ENCODE peak calls at places on chromosome 17, in ten cellular contexts. Q is CD4-positive, alpha-beta T cell; C is left ventricle myocardium inferior; X is CD8-positive, alpha-beta T cell; G is brain microvascular endothelial cell; D is transverse colon; T is kidney epithelial cell; J is H1; W is psoas muscle; E is tibial nerve. L is an unnamed sample.

GRCh38 chr17:38563362-38564253 is 42.1 kb downstream of the SRCIN1 start:
- DNase-seq in C (no peak), D (no peak), W (no peak), G (no peak), E (no peak), Q (no peak), X (no peak), T (no peak), J (peak; percentile 83), L (no peak)

GRCh38 chr17:42819939-42820535 is 4.0 kb downstream of the BECN1 start:
- DNase-seq in Q (peak; percentile 39), X (peak; percentile 28), J (peak; percentile 77), W (peak; percentile 66), G (peak; percentile 61), D (peak; percentile 66), E (no peak), C (peak; percentile 40), T (no peak), L (no peak)

GRCh38 chr17:6755731-6756184 is at the start of gene XAF1:
- DNase-seq in Q (peak; percentile 31), C (peak; percentile 26), T (no peak), W (no peak), J (no peak), G (no peak), D (peak; percentile 52), E (peak; percentile 34), X (peak; percentile 41), L (peak; percentile 14)

GRCh38 chr17:47250855-47251254 is 2.8 kb upstream of the ITGB3 start:
- DNase-seq in W (no peak), D (no peak), E (no peak), Q (no peak), J (no peak), C (no peak), G (no peak), X (no peak), T (no peak), L (no peak)

GRCh38 chr17:42275527-42276358 is 448 bp downstream of the STAT5B start:
- DNase-seq in C (no peak), D (peak; percentile 19), X (peak; percentile 16), G (peak; percentile 32), T (no peak), W (no peak), E (peak; percentile 42), Q (peak; percentile 37), J (peak; percentile 63), L (no peak)

GRCh38 chr17:36934759-36935630 is 2.3 kb upstream of the LHX1 start:
- DNase-seq in X (no peak), T (no peak), E (no peak), D (no peak), J (peak; percentile 85), Q (peak; percentile 25), G (no peak), C (no peak), W (no peak), L (no peak)

GRCh38 chr17:16442594-16443389 is 27.4 kb downstream of the TRPV2 start:
- DNase-seq in T (no peak), E (no peak), D (no peak), C (no peak), Q (no peak), W (no peak), X (no peak), G (no peak), J (no peak), L (no peak)

GRCh38 chr17:1186214-1186820 is 6.5 kb upstream of the ABR start:
- DNase-seq in C (no peak), X (no peak), D (no peak), W (no peak), J (no peak), G (peak; percentile 66), Q (no peak), E (no peak), T (no peak), L (no peak)

GRCh38 chr17:35023538-35023937 is 40.0 kb downstream of the RFFL start:
- DNase-seq in W (no peak), C (no peak), T (no peak), G (no peak), Q (no peak), X (no peak), E (no peak), D (no peak), J (no peak), L (no peak)

GRCh38 chr17:47276868-47277267 is 23.2 kb downstream of the ITGB3 start:
- DNase-seq in J (no peak), E (peak; percentile 69), X (no peak), G (peak; percentile 50), T (no peak), D (peak; percentile 58), C (peak; percentile 73), Q (no peak), W (peak; percentile 63), L (peak; percentile 70)

GRCh38 chr17:80485846-80486245 is 9.4 kb upstream of the NPTX1 start:
- DNase-seq in D (no peak), C (no peak), Q (no peak), G (no peak), E (no peak), W (no peak), T (no peak), X (no peak), J (no peak), L (no peak)
- H3K27me3 ChIP-seq in D (peaks cover 63% of the 10 kb centered on the region), C (peaks cover 79% of the 10 kb centered on the region), Q (peaks cover 36% of the 10 kb centered on the region), G (peaks cover 2% of the 10 kb centered on the region), E (peaks cover 66% of the 10 kb centered on the region), W (peaks cover 13% of the 10 kb centered on the region), T (peaks cover 40% of the 10 kb centered on the region), X (peaks cover 2% of the 10 kb centered on the region), J (peaks cover 4% of the 10 kb centered on the region), L (peaks cover 16% of the 10 kb centered on the region)

GRCh38 chr17:70217571-70217970 is 48.2 kb downstream of the KCNJ2 start:
- DNase-seq in W (no peak), Q (no peak), X (no peak), C (no peak), T (no peak), G (no peak), E (no peak), J (no peak), D (no peak), L (no peak)
- H3K27me3 ChIP-seq in W (no peaks in the 10 kb centered on the region), Q (no peaks in the 10 kb centered on the region), X (no peaks in the 10 kb centered on the region), C (no peaks in the 10 kb centered on the region), T (no peaks in the 10 kb centered on the region), G (no peaks in the 10 kb centered on the region), E (no peaks in the 10 kb centered on the region), J (no peaks in the 10 kb centered on the region), D (no peaks in the 10 kb centered on the region), L (no peaks in the 10 kb centered on the region)

GRCh38 chr17:81529437-81529803 is 1.2 kb downstream of the FSCN2 start:
- DNase-seq in X (no peak), G (no peak), T (no peak), Q (no peak), W (no peak), E (no peak), C (no peak), D (no peak), J (no peak), L (no peak)

GRCh38 chr17:81526662-81527571 is 1.3 kb upstream of the FSCN2 start:
- DNase-seq in W (no peak), E (no peak), X (no peak), C (no peak), G (no peak), D (no peak), Q (no peak), T (no peak), J (no peak), L (no peak)

GRCh38 chr17:81527591-81528383 is at the start of gene FSCN2:
- DNase-seq in E (no peak), J (no peak), Q (no peak), D (no peak), G (no peak), T (no peak), W (no peak), C (no peak), X (no peak), L (no peak)

GRCh38 chr17:81528651-81529436 is 667 bp downstream of the FSCN2 start:
- DNase-seq in E (no peak), X (no peak), J (no peak), T (no peak), C (no peak), D (no peak), Q (no peak), G (no peak), W (no peak), L (no peak)

DNA sequence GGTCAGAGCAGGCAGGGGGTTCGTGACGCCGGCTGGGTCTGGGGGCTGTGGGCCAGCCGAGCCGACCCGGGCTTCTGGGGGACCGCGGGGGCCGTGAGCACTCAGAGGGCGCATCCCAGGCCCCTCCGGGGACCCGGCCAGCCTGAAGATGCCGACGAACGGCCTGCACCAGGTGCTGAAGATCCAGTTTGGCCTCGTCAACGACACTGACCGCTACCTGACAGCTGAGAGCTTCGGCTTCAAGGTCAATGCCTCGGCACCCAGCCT is 140 bp downstream of the FSCN2 start:
- DNase-seq in E (no peak), Q (no peak), W (no peak), G (no peak), C (no peak), J (no peak), X (no peak), T (no peak), D (no peak), L (no peak)
- H3K27me3 ChIP-seq in E (peaks cover 58% of the 10 kb centered on the region), Q (peaks cover 27% of the 10 kb centered on the region), W (peaks cover 6% of the 10 kb centered on the region), G (peaks cover 4% of the 10 kb centered on the region), C (peaks cover 79% of the 10 kb centered on the region), J (no peaks in the 10 kb centered on the region), X (no peaks in the 10 kb centered on the region), T (peaks cover 42% of the 10 kb centered on the region), D (peaks cover 70% of the 10 kb centered on the region), L (no peaks in the 10 kb centered on the region)

DNA sequence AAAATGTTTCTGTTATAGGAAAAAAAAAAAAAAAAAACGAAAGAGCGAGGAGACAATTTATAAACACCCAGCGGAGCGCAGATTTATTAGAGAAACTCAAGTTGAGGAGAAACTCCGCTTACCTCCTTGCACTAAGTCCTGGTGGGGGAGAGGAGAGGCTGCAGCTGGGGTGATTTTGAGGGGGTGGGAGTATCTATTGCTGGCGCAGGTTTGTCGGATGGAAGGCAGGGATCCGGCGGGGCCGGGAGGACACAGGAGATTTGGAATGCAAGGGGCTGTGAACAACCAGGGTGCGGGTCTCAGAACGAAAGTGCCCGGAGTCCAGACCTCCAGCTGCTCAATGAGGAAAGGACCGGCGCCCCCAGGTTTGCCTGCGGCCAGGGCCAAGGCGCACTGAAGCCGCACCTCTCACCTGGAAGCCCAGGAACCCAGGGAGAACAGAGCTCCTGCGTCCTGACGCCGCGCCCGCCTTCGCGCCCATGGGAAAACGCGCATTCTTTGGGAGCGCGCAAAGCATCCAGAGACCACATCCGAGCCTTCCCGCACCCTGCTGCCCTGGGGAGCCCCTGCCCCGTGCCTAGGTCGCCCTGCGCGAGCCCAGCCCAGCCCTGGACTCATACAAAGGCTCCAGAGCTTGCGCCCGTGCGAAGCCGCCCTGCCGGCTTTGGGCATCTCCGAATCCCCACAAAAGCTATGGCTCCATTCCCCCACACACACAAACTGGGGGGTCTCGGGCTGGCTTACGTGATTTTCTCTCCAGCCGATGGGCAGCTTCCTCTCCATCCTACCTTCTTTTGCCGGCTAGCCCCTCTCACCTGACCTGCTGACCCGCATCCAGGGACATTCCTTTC is 2.6 kb upstream of the HOXB8 start:
- DNase-seq in J (no peak), T (no peak), E (no peak), W (no peak), Q (no peak), X (no peak), C (no peak), G (no peak), D (no peak), L (no peak)
- H3K27me3 ChIP-seq in J (peaks cover 97% of the 10 kb centered on the region), T (peaks cover 6% of the 10 kb centered on the region), E (peaks cover 98% of the 10 kb centered on the region), W (peaks cover 52% of the 10 kb centered on the region), Q (peaks cover 97% of the 10 kb centered on the region), X (peaks cover 73% of the 10 kb centered on the region), C (peaks cover 100% of the 10 kb centered on the region), G (peaks cover 87% of the 10 kb centered on the region), D (peaks cover 100% of the 10 kb centered on the region), L (peaks cover 76% of the 10 kb centered on the region)

GRCh38 chr17:77695386-77695785 is 263.1 kb upstream of the TNRC6C start:
- DNase-seq in W (no peak), J (no peak), G (no peak), X (no peak), T (no peak), Q (no peak), E (no peak), C (no peak), D (no peak), L (no peak)
- H3K27me3 ChIP-seq in W (peaks cover 11% of the 10 kb centered on the region), J (no peaks in the 10 kb centered on the region), G (peaks cover 44% of the 10 kb centered on the region), X (no peaks in the 10 kb centered on the region), T (peaks cover 75% of the 10 kb centered on the region), Q (peaks cover 5% of the 10 kb centered on the region), E (peaks cover 32% of the 10 kb centered on the region), C (peaks cover 47% of the 10 kb centered on the region), D (peaks cover 56% of the 10 kb centered on the region), L (peaks cover 12% of the 10 kb centered on the region)